ENCODE peak calls at places on chromosomes 3 and 15, in nine cellular contexts. L, Z, D, I, F, C, A, P and Y are unnamed samples. For H3K4me1, the result is how much of the 10 kb centered on the place peaks cover.

GRCh38 chr3:109385442-109386318 is 48.3 kb upstream of the DPPA4 start:
- DNase-seq in L (no peak), Z (no peak), D (no peak), I (no peak), F (no peak), C (no peak), A (no peak), P (no peak), Y (no peak)

GRCh38 chr15:72540606-72541237 is 66.6 kb downstream of the ARIH1 start:
- DNase-seq in L (no peak), Z (no peak), D (no peak), I (no peak), F (no peak), C (no peak), A (no peak), P (no peak), Y (no peak)

GRCh38 chr3:100682854-100683760 is 26.2 kb upstream of the TFG start:
- DNase-seq in L (no peak), Z (no peak), D (no peak), I (no peak), F (no peak), C (no peak), A (no peak), P (no peak), Y (no peak)

GRCh38 chr3:106068795-106069194 is 200.0 kb upstream of the CBLB start:
- DNase-seq in L (peak), Z (no peak), D (no peak), I (no peak), F (no peak), C (peak), A (no peak), P (peak), Y (no peak)

GRCh38 chr3:132549890-132550578 is 47.0 kb upstream of the ACKR4 start:
- DNase-seq in L (no peak), Z (peak), D (no peak), I (no peak), F (no peak), C (peak), A (no peak), P (peak), Y (no peak)

GRCh38 chr3:15860014-15860934 is 62.5 kb upstream of the ANKRD28 start:
- DNase-seq in L (peak), Z (peak), D (no peak), I (peak), F (peak), C (peak), A (peak), P (peak), Y (peak)

GRCh38 chr3:71099997-71100719 is 483.4 kb downstream of the FOXP1 start:
- DNase-seq in L (no peak), Z (no peak), D (no peak), I (no peak), F (no peak), C (no peak), A (no peak), P (no peak), Y (no peak)

GRCh38 chr3:144033235-144033579 is 61.6 kb downstream of the DIPK2A start:
- DNase-seq in L (no peak), Z (no peak), D (no peak), I (no peak), F (no peak), C (no peak), A (no peak), P (no peak), Y (no peak)

GRCh38 chr15:81087121-81087520 is 46.9 kb upstream of the CFAP161 start:
- DNase-seq in L (no peak), Z (no peak), D (no peak), I (no peak), F (no peak), C (no peak), A (no peak), P (no peak), Y (no peak)

GRCh38 chr15:55909036-55909811 is 84.2 kb downstream of the NEDD4 start:
- DNase-seq in L (no peak), Z (peak), D (no peak), I (no peak), F (peak), C (no peak), A (no peak), P (peak), Y (no peak)

GRCh38 chr3:59818033-59818936 is 768.5 kb upstream of the CFAP20DC start:
- DNase-seq in L (peak), Z (peak), D (peak), I (no peak), F (peak), C (peak), A (peak), P (peak), Y (peak)

DNA sequence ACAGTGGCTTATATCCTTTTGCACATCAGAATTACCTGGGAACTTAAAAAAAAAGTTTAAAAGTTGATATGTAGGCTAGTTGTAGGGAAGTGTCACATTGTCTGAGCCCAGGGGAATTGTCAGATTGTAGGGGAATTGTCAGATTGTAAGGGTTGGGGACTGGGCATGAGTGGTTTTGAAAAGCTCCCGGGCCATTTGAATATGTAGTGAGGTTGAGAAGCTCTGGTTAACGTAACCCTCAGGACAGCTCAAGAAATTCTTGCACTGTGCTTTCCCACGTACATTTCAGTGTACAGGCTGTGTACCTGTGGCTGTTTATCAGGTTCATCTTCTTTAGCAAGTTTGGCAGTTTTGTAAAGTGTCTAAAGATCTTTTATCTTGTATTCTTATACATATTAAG is 107.0 kb downstream of the FNDC3B start:
- DNase-seq in L (no peak), Z (no peak), D (no peak), I (no peak), F (no peak), C (no peak), A (no peak), P (no peak), Y (no peak)
- H3K4me1 ChIP-seq in L (under half), Z (under half), D (under half), I (under half), F (under half), C (under half), A (under half), P (under half), Y (under half)

GRCh38 chr3:163587342-163587741 is 1491.0 kb downstream of the SI start:
- DNase-seq in L (no peak), Z (peak), D (no peak), I (no peak), F (no peak), C (no peak), A (no peak), P (no peak), Y (no peak)

GRCh38 chr3:163582967-163583366 is 1495.3 kb downstream of the SI start:
- DNase-seq in L (no peak), Z (no peak), D (no peak), I (no peak), F (no peak), C (no peak), A (no peak), P (no peak), Y (no peak)
- H3K4me1 ChIP-seq in L (under half), Z (under half), D (under half), I (under half), F (under half), C (under half), A (under half), P (under half), Y (under half)

DNA sequence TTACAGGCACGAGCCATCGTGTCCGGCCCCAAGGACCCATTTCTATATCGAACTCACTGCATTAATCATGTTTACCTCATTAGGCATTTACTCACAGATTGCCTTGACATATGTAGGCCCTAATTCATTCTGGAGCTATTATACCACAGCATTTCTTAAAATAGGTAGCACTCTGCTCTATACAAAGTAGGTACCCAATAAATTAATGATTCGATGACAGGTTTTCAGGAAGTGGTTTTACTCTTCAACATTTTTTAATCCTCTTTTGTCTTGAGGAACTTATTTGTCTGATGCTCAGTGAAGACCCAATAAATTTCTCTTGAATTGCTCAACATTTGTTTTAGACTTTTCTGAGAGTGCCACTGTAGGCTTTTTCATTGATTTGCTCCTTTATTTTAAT is 12.1 kb downstream of the TGFBR2 start:
- DNase-seq in L (no peak), Z (no peak), D (no peak), I (no peak), F (no peak), C (no peak), A (no peak), P (no peak), Y (no peak)
- H3K4me1 ChIP-seq in L (under half), Z (under half), D (half or more), I (half or more), F (under half), C (half or more), A (half or more), P (under half), Y (under half)

DNA sequence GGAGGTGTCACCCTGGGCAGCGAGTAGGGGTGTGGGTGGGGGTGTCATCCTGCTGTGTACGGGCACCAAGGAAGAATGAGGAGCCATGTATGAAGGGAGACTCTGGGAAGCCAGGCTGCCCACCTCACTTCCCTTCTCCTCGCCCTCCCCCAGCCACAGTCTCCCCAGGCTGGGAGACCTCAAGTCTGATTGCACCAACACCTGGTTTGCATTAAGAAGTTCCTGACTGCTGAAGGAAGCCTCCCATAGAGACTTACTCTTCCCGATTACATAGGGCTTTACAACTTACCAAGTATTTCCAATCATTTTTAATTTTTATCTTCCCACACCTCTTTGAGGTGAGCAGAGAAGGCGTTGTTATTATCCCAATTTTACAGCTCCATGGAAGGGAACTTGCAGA is 29.5 kb upstream of the SMAD3 start:
- DNase-seq in L (no peak), Z (no peak), D (no peak), I (no peak), F (no peak), C (no peak), A (no peak), P (peak), Y (no peak)
- H3K4me1 ChIP-seq in L (under half), Z (under half), D (under half), I (under half), F (under half), C (under half), A (under half), P (under half), Y (under half)

DNA sequence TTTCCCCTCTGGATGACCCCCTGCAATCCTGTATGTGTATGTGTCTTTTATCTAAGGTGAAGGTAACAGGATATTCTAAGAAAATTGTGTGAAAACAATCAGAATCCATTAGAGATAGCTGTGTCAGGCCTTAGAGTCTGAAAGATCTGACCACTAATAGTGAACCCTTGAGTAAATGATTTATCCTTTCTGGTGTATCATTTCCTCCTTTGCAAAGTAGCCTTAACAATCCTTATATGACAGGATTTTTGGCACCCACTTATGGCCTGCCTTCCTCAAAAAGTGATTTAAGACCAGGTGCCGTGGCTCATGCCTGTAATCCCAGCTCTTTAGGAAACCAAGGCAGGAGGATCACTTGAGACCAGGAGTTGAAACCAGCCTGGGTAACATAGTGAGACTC is 110.2 kb downstream of the RBPMS2 start:
- DNase-seq in L (no peak), Z (no peak), D (no peak), I (no peak), F (no peak), C (no peak), A (no peak), P (no peak), Y (no peak)
- H3K4me1 ChIP-seq in L (under half), Z (under half), D (under half), I (under half), F (under half), C (under half), A (under half), P (under half), Y (under half)

DNA sequence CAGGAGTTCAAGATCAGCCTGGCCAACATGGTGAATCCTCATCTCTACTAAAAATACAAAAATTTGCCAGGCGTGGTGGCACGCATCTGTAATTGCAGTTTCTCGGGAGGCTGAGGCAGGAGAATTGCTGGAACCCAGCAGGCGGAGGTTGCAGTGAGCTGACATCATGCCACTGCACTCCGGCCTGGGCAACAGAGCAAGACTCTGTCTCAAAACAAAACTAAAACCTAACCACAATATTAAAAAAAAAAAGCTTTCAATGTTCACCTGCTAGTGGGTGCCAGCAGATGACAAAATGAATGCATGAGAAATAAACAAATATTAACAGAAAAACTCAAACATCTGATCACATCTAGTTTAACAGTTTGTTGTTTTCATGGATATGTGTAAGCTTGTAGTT is 9.0 kb downstream of the SLC24A1 start:
- DNase-seq in L (no peak), Z (no peak), D (no peak), I (no peak), F (no peak), C (no peak), A (no peak), P (no peak), Y (no peak)
- H3K4me1 ChIP-seq in L (under half), Z (under half), D (under half), I (under half), F (under half), C (under half), A (under half), P (under half), Y (under half)

GRCh38 chr15:48577495-48577894 is 68.0 kb downstream of the FBN1 start:
- DNase-seq in L (no peak), Z (no peak), D (no peak), I (no peak), F (no peak), C (no peak), A (no peak), P (no peak), Y (no peak)

GRCh38 chr15:48580736-48581135 is 64.8 kb downstream of the FBN1 start:
- DNase-seq in L (no peak), Z (no peak), D (no peak), I (no peak), F (no peak), C (no peak), A (no peak), P (no peak), Y (no peak)

GRCh38 chr15:48581221-48581620 is 64.3 kb downstream of the FBN1 start:
- DNase-seq in L (no peak), Z (no peak), D (no peak), I (no peak), F (no peak), C (no peak), A (no peak), P (no peak), Y (no peak)

GRCh38 chr15:48579945-48580671 is 65.4 kb downstream of the FBN1 start:
- DNase-seq in L (no peak), Z (no peak), D (no peak), I (no peak), F (no peak), C (no peak), A (no peak), P (peak), Y (no peak)

GRCh38 chr15:48578965-48579364 is 66.5 kb downstream of the FBN1 start:
- DNase-seq in L (no peak), Z (no peak), D (no peak), I (no peak), F (no peak), C (no peak), A (no peak), P (no peak), Y (no peak)
- H3K4me1 ChIP-seq in L (under half), Z (under half), D (under half), I (under half), F (under half), C (under half), A (under half), P (under half), Y (under half)

GRCh38 chr3:46408853-46409252 is 1.8 kb downstream of the CCRL2 start:
- DNase-seq in L (no peak), Z (no peak), D (no peak), I (no peak), F (no peak), C (no peak), A (no peak), P (no peak), Y (no peak)

GRCh38 chr3:46406440-46406785 is 453 bp downstream of the CCR5AS start:
- DNase-seq in L (no peak), Z (no peak), D (peak), I (no peak), F (no peak), C (peak), A (peak), P (peak), Y (no peak)

GRCh38 chr3:46405301-46406079 is 1.4 kb downstream of the CCR5AS start:
- DNase-seq in L (peak), Z (peak), D (no peak), I (no peak), F (no peak), C (peak), A (peak), P (peak), Y (no peak)

GRCh38 chr3:46407976-46408375 is 917 bp downstream of the CCRL2 start:
- DNase-seq in L (no peak), Z (peak), D (no peak), I (no peak), F (peak), C (no peak), A (no peak), P (no peak), Y (no peak)

DNA sequence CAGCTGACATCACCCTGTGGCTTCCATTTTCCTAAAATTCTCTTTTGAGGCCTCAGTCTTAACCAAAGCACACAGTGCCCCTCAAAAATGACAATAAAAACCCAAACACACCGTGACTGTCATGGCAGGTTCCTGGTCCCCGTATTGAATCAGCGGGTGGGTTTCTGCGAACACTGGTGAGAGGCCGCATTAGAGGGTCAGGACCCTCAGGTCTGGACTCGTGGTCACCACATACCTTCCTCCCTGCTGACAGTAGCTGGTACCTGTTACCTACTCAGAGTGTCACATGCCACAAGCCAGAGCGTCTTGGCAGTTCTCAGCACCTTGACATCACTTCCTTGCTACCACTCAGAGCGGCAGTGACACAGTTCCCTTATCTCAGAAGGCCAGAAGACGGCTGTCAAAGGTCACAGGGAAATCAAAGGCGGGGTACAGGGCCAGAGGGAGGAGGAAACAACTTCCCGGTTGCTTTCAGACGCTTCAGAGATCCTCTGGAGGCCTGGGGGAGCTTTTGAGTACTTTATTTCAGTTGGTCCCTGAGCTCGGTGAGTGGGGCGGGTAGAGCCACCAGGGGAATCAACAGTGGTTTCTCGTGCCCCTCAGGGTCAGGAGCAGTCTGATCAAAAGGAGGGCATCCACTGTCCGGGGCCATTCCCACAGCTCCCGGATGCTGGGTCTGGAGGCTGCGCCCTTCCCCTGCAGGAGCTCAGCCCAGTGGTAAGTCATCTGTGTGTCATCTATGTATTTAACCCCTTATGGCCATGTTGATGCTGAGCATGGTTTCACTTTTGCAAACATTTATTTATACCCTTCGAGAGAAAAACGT is at the start of the genes CCR5AS and CCRL2:
- DNase-seq in L (peak), Z (peak), D (peak), I (peak), F (peak), C (peak), A (peak), P (peak), Y (peak)
- H3K4me1 ChIP-seq in L (under half), Z (under half), D (under half), I (under half), F (under half), C (under half), A (half or more), P (under half), Y (under half)

GRCh38 chr15:64896371-64897069 is 15.2 kb upstream of the ANKDD1A start:
- DNase-seq in L (no peak), Z (no peak), D (no peak), I (no peak), F (no peak), C (no peak), A (no peak), P (no peak), Y (no peak)
- H3K4me1 ChIP-seq in L (under half), Z (under half), D (half or more), I (half or more), F (under half), C (under half), A (half or more), P (under half), Y (under half)

DNA sequence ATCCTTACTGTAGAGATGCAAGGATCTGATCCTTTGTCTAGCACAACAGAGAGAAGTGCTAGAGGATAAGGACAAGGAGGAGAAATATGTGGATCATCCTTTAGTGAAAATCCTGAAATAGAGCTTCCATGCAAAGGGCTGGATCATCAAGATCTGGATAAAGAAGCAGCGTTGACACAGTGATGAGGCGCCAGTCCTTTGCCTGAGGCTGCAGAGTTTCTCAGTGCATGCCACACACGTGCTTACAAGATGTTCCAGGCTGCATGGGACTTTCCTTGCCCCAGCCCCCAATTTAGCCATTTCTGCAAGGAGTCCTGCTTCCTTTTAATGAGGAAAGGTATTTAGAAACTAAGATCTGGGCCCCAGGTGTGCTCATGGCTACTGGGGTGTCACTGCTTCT is 7.2 kb upstream of the ABTB1 start:
- DNase-seq in L (no peak), Z (no peak), D (no peak), I (no peak), F (no peak), C (no peak), A (no peak), P (no peak), Y (no peak)
- H3K4me1 ChIP-seq in L (under half), Z (under half), D (under half), I (under half), F (under half), C (under half), A (under half), P (under half), Y (under half)